ENCODE peak calls at places on chromosomes 16 and 17, in four cellular contexts. Q is IMR-90, S is K562, E is GM12878. K is an unnamed sample.

GRCh38 chr17:81428121-81428515 is 32.9 kb downstream of the BAHCC1 start:
- DNase-seq in E (no peak), Q (no peak), S (no peak), K (no peak)

GRCh38 chr17:34337701-34338100 is 18.5 kb downstream of the CCL8 start:
- DNase-seq in S (no peak), E (no peak), Q (no peak), K (no peak)

GRCh38 chr16:1876468-1876867 is 4.5 kb upstream of the MEIOB start:
- DNase-seq in S (no peak), E (peak), Q (no peak), K (no peak)

GRCh38 chr17:18954321-18954720 is 2.4 kb downstream of the SLC5A10 start:
- DNase-seq in S (no peak), E (no peak), Q (no peak), K (no peak)

GRCh38 chr17:76376318-76377133 is 7.9 kb upstream of the SPHK1 start:
- DNase-seq in Q (peak), E (no peak), S (no peak), K (no peak)

GRCh38 chr16:24497405-24497804 is 42.0 kb upstream of the RBBP6 start:
- DNase-seq in E (no peak), S (no peak), Q (peak), K (no peak)

GRCh38 chr17:64202683-64203430 is 60.2 kb downstream of the TEX2 start:
- DNase-seq in Q (peak), E (no peak), S (no peak), K (no peak)

GRCh38 chr17:22270381-22270780 is 578.1 kb downstream of the KCNJ18 start:
- DNase-seq in S (no peak), Q (no peak), E (no peak), K (no peak)

GRCh38 chr16:28191364-28191985 is 20.3 kb downstream of the XPO6 start:
- DNase-seq in Q (no peak), S (no peak), E (no peak), K (no peak)

GRCh38 chr17:69473801-69474170 is 59.3 kb downstream of the MAP2K6 start:
- DNase-seq in Q (peak), S (no peak), E (no peak), K (no peak)

GRCh38 chr16:68644715-68645493 is at the start of gene CDH3:
- DNase-seq in S (peak), E (no peak), Q (no peak), K (no peak)

GRCh38 chr16:66580605-66581209 is 1.4 kb downstream of the CMTM2 start:
- DNase-seq in E (no peak), Q (peak), S (no peak), K (no peak)

GRCh38 chr17:46127524-46127923 is 65.7 kb downstream of the KANSL1 start:
- DNase-seq in Q (no peak), S (no peak), E (no peak), K (no peak)

GRCh38 chr16:56969769-56970168 is 8.0 kb downstream of the CETP start:
- DNase-seq in E (no peak), S (no peak), Q (no peak), K (no peak)

GRCh38 chr16:10040136-10041080 is 141.8 kb downstream of the GRIN2A start:
- DNase-seq in S (no peak), E (no peak), Q (no peak), K (no peak)
- TF ChIP-seq ELK1 in S (no peak), E (no peak), Q (no peak), K (no peak)

DNA sequence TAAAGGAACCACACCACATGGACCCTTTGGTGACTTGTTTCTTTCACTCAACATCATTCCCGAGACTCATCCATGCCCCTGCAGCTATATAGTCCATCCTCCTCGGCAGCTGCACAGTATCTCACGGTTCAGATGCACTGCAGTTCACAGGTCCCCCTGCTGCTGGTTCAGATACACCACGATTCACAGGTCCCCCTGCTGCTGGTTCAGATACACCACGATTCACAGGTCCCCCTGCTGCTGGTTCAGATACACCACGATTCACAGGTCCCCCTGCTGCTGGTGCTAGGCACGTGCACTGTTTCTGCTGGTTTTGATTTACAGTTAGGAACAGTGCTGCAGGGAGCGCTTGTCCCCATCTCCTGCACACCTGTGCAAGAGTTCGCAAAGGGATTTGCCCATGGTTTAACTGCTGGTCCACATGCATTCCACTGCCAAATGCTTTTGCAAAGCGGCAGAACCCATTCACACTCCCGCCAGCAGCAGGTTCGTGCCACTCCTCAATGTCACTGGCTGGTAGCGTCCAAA is 3.8 kb downstream of the HSDL1 start:
- DNase-seq in Q (no peak), S (no peak), E (no peak), K (peak)
- TF ChIP-seq CTCF in Q (no peak), S (peak), E (peak), K (no peak)

GRCh38 chr17:30809867-30810266 is 14.6 kb downstream of the CRLF3 start:
- DNase-seq in Q (no peak), S (no peak), E (no peak), K (no peak)
- H3K27ac ChIP-seq in Q (no peak), S (no peak), E (peak), K (no peak)

DNA sequence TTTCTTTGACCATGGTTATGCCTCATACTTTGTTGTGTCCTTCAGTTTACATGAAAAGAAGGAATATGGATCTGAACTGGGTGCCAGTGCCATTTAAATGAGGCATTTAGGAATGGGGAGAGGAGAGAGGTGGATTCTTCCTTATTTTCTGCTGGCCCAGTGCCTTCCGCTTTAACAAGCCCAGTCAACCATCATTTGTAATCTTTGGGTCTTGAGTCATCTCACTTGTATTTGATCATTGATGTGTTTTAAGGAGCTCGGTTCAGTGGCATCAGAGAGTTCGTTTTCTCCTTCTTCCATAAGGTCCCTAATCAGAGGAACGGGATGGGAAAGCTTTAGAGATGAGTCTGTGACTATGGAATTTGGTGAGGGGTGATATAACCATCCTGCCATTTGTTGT is 334.9 kb downstream of the WWOX start:
- DNase-seq in E (no peak), S (no peak), Q (no peak), K (no peak)
- TF ChIP-seq ELK1 in E (no peak), S (no peak), Q (no peak), K (no peak)

GRCh38 chr17:73343739-73344454 is 32.1 kb upstream of the CDC42EP4 start:
- DNase-seq in E (no peak), Q (no peak), S (no peak), K (no peak)

GRCh38 chr17:73341350-73342056 is 29.7 kb upstream of the CDC42EP4 start:
- DNase-seq in Q (no peak), S (no peak), E (no peak), K (no peak)

GRCh38 chr17:73342549-73343167 is 30.9 kb upstream of the CDC42EP4 start:
- DNase-seq in Q (peak), S (peak), E (no peak), K (peak)

GRCh38 chr17:73343168-73343634 is 31.4 kb upstream of the CDC42EP4 start:
- DNase-seq in Q (peak), S (peak), E (no peak), K (no peak)

DNA sequence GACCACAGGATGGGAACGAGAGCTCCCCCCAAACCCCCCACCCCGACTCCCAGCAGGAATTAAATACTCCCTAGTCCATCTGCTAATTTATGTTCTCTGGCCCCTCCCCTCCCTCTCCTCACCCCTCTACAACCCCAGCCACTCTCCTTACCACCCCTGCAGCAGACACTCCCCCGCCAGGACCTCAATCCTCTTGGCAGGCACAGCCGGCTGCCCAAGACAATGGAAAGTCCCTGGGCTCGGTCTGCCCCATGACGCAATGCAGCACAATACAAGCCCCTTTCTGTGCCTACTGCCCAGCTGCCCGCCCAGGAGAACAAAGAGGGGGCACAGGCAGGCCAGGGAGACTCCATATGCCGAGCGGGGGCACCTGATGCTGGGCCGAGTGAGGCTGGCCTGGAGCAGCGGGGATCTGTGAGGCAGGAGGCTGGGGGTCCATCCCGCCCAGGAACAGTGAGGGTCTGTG is 30.3 kb upstream of the CDC42EP4 start:
- DNase-seq in Q (peak), S (no peak), E (peak), K (peak)
- TF ChIP-seq CTCF in Q (no peak), S (no peak), E (no peak), K (no peak)

GRCh38 chr16:86508947-86509758 is 1.2 kb upstream of the FOXF1 start:
- DNase-seq in Q (peak), E (no peak), S (no peak), K (peak)

GRCh38 chr16:86509759-86510464 is 415 bp upstream of the FOXF1 start:
- DNase-seq in S (no peak), Q (peak), E (no peak), K (no peak)

GRCh38 chr16:86512301-86512859 is 2.1 kb downstream of the FOXF1 start:
- DNase-seq in Q (peak), E (no peak), S (no peak), K (no peak)

GRCh38 chr16:86511317-86512161 is 1.2 kb downstream of the FOXF1 start:
- DNase-seq in S (no peak), E (no peak), Q (peak), K (no peak)

GRCh38 chr16:86510465-86511261 is at the start of gene FOXF1:
- DNase-seq in E (no peak), Q (peak), S (no peak), K (peak)
- H3K27ac ChIP-seq in E (no peak), Q (peak), S (no peak), K (no peak)

GRCh38 chr17:78284146-78284545 is 52.7 kb downstream of the TMEM235 start:
- DNase-seq in S (no peak), E (no peak), Q (peak), K (no peak)
- TF ChIP-seq ELK1 in S (no peak), E (no peak), Q (no peak), K (no peak)